ENCODE peak calls at places on chromosomes 5 and 9, in seven cellular contexts. Y, B, C, F, Z, K and Q are unnamed samples.
A peak's percentile ranks its signal among the peaks of the same experiment; 100 is the strongest.

GRCh38 chr9:21994526-21994995 is at the start of gene CDKN2B-AS1:
- DNase-seq in Y (no peak), B (peak; percentile 60), C (peak; percentile 48), F (peak; percentile 72), Z (no peak), K (no peak), Q (no peak)

GRCh38 chr9:4137755-4138154 is 162.1 kb downstream of the GLIS3 start:
- DNase-seq in Y (no peak), B (peak; percentile 40), C (no peak), F (peak; percentile 51), Z (no peak), K (no peak), Q (peak; percentile 62)

GRCh38 chr9:3751125-3751758 is 225.4 kb upstream of the RFX3 start:
- DNase-seq in Y (no peak), B (no peak), C (no peak), F (peak; percentile 66), Z (no peak), K (no peak), Q (peak; percentile 68)

GRCh38 chr9:114223564-114224246 is 68.4 kb downstream of the COL27A1 start:
- DNase-seq in Y (peak; percentile 85), B (peak; percentile 68), C (no peak), F (no peak), Z (no peak), K (peak; percentile 81), Q (peak; percentile 73)

GRCh38 chr9:87570000-87570834 is 72.5 kb downstream of the DAPK1 start:
- DNase-seq in Y (no peak), B (no peak), C (no peak), F (peak; percentile 44), Z (no peak), K (no peak), Q (peak; percentile 16)

GRCh38 chr5:95043648-95044047 is 241.2 kb downstream of the MCTP1 start:
- DNase-seq in Y (no peak), B (no peak), C (no peak), F (no peak), Z (no peak), K (no peak), Q (no peak)

GRCh38 chr9:132838291-132838690 is 39.8 kb downstream of the AK8 start:
- DNase-seq in Y (no peak), B (no peak), C (no peak), F (no peak), Z (no peak), K (no peak), Q (no peak)

GRCh38 chr5:15495026-15495425 is 5.0 kb upstream of the FBXL7 start:
- DNase-seq in Y (no peak), B (no peak), C (no peak), F (no peak), Z (no peak), K (no peak), Q (no peak)

GRCh38 chr9:84556556-84556955 is 113.0 kb upstream of the NTRK2 start:
- DNase-seq in Y (no peak), B (no peak), C (no peak), F (no peak), Z (no peak), K (no peak), Q (no peak)

GRCh38 chr9:135498381-135499126 is 1.9 kb upstream of the MRPS2 start:
- DNase-seq in Y (no peak), B (no peak), C (no peak), F (no peak), Z (no peak), K (no peak), Q (no peak)